ENCODE peak calls at places on chromosomes 11 and 22, in eight cellular contexts. P, S, D, U, C, B, Y and T are unnamed samples.

GRCh38 chr11:72700026-72700610 is 25.9 kb upstream of the PDE2A start:
- DNase-seq in P (no peak), S (no peak), D (no peak), U (no peak), C (no peak), B (no peak), Y (no peak), T (no peak)

GRCh38 chr11:88398372-88399140 is 61.0 kb upstream of the CTSC start:
- DNase-seq in P (no peak), S (no peak), D (no peak), U (no peak), C (no peak), B (no peak), Y (no peak), T (no peak)

GRCh38 chr11:29255401-29255800 is 761.4 kb downstream of the KCNA4 start:
- DNase-seq in P (no peak), S (no peak), D (no peak), U (no peak), C (no peak), B (no peak), Y (no peak), T (no peak)

GRCh38 chr11:69311767-69312385 is 17.9 kb downstream of the MYEOV start:
- DNase-seq in P (no peak), S (peak; percentile 61), D (no peak), U (no peak), C (no peak), B (no peak), Y (no peak), T (no peak)

GRCh38 chr11:122393209-122393850 is 262.2 kb upstream of the UBASH3B start:
- DNase-seq in P (no peak), S (peak; percentile 47), D (no peak), U (no peak), C (no peak), B (no peak), Y (no peak), T (no peak)

GRCh38 chr22:36998620-36999351 is 20.5 kb downstream of the TST start:
- DNase-seq in P (no peak), S (no peak), D (no peak), U (no peak), C (no peak), B (no peak), Y (no peak), T (no peak)

GRCh38 chr11:112795142-112795815 is 165.9 kb upstream of the NCAM1 start:
- DNase-seq in P (no peak), S (peak; percentile 80), D (no peak), U (no peak), C (peak; percentile 76), B (no peak), Y (no peak), T (no peak)

GRCh38 chr11:34977039-34977906 is 60.9 kb downstream of the PDHX start:
- DNase-seq in P (no peak), S (no peak), D (no peak), U (no peak), C (no peak), B (no peak), Y (no peak), T (no peak)

GRCh38 chr22:20239063-20239950 is 28.8 kb downstream of the RTN4R start:
- DNase-seq in P (no peak), S (peak; percentile 79), D (peak; percentile 70), U (no peak), C (no peak), B (no peak), Y (no peak), T (no peak)

GRCh38 chr11:61549662-61550568 is 31.0 kb downstream of the SYT7 start:
- DNase-seq in P (no peak), S (peak; percentile 72), D (no peak), U (no peak), C (no peak), B (no peak), Y (no peak), T (no peak)

GRCh38 chr11:70603756-70604211 is 205.5 kb downstream of the CTTN start:
- DNase-seq in P (peak; percentile 68), S (peak; percentile 16), D (peak; percentile 14), U (peak; percentile 53), C (peak; percentile 79), B (no peak), Y (no peak), T (no peak)

GRCh38 chr11:541433-541885 is 4.1 kb downstream of the LRRC56 start:
- DNase-seq in P (no peak), S (peak; percentile 33), D (no peak), U (no peak), C (no peak), B (no peak), Y (no peak), T (no peak)

GRCh38 chr22:37848587-37849088 is 581 bp upstream of the EIF3L start:
- DNase-seq in P (no peak), S (no peak), D (no peak), U (no peak), C (peak; percentile 45), B (no peak), Y (no peak), T (no peak)

GRCh38 chr22:37088108-37088605 is 21.4 kb downstream of the TMPRSS6 start:
- DNase-seq in P (no peak), S (peak; percentile 19), D (no peak), U (no peak), C (no peak), B (no peak), Y (no peak), T (no peak)

GRCh38 chr11:45285931-45286632 is at the start of gene SYT13:
- DNase-seq in P (peak; percentile 60), S (peak; percentile 72), D (no peak), U (no peak), C (no peak), B (peak; percentile 54), Y (peak; percentile 73), T (no peak)

GRCh38 chr22:48084749-48085090 is 1322.3 kb downstream of the TBC1D22A start:
- DNase-seq in P (no peak), S (no peak), D (no peak), U (no peak), C (peak; percentile 79), B (no peak), Y (no peak), T (no peak)

GRCh38 chr11:126442523-126442922 is 87.0 kb downstream of the ST3GAL4 start:
- DNase-seq in P (no peak), S (no peak), D (no peak), U (no peak), C (no peak), B (no peak), Y (no peak), T (no peak)

GRCh38 chr11:11311169-11311568 is 41.9 kb downstream of the CSNK2A3 start:
- DNase-seq in P (no peak), S (no peak), D (no peak), U (no peak), C (peak; percentile 67), B (no peak), Y (no peak), T (no peak)

DNA sequence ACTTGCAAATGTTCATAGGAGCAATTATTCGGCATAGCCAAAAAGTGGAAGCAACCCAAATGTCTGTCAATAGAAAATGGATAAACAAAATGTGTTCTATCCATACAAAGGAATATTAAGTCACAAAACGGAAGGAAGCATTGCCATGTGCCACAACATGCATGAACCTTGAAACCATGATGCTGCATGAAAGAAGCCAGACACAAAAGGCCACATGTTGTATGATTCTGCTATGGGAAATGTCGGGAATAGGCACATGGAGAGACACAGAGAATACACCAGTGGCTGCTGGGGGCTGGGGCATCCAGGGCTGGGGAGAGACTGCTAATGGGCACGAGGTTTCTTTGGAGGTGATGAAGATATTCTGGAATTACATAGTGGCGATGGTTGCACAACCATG is 6.1 kb upstream of the OSM start:
- DNase-seq in P (no peak), S (no peak), D (no peak), U (no peak), C (no peak), B (no peak), Y (no peak), T (no peak)
- H3K4me1 ChIP-seq in P (no peaks in the 10 kb centered on the region), S (peaks cover 1% of the 10 kb centered on the region), D (no peaks in the 10 kb centered on the region), U (no peaks in the 10 kb centered on the region), C (no peaks in the 10 kb centered on the region), B (peaks cover 2% of the 10 kb centered on the region), Y (no peaks in the 10 kb centered on the region), T (peaks cover 18% of the 10 kb centered on the region)

DNA sequence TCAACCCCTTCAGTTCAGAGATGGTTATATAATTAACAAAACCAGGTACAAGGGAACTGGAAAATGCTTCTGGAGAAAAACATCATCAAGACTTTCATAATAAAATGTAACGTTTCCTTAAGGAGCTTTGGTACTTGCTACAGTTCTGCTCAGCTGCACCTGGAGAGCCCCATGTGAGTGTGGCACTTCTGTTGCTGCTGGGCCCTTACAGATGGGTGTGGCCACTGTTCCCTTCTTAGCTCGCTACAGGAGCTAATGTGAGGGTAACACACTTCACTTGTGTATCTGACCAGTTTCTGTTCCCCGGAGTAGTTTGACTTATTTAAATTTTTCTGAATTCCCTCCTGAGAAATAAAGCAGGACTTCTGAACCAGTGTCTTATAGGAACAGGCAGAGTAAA is 4.0 kb downstream of the POU2AF3 start:
- DNase-seq in P (no peak), S (no peak), D (no peak), U (peak; percentile 72), C (peak; percentile 80), B (no peak), Y (peak; percentile 40), T (no peak)
- H3K27ac ChIP-seq in P (peak overlapping the region; percentile 55), S (no peak overlapping the region), D (no peak overlapping the region), U (no peak overlapping the region), C (no peak overlapping the region), B (no peak overlapping the region), Y (peak overlapping the region; percentile 79), T (no peak overlapping the region)

GRCh38 chr22:31345331-31346254 is 553 bp downstream of the PATZ1 start:
- DNase-seq in P (peak; percentile 76), S (peak; percentile 96), D (peak; percentile 84), U (peak; percentile 75), C (peak; percentile 96), B (peak; percentile 96), Y (peak; percentile 84), T (peak; percentile 91)

GRCh38 chr22:31344369-31345330 is 1.5 kb downstream of the PATZ1 start:
- DNase-seq in P (peak; percentile 65), S (peak; percentile 76), D (peak; percentile 47), U (peak; percentile 39), C (peak; percentile 76), B (peak; percentile 18), Y (peak; percentile 67), T (no peak)

GRCh38 chr22:31342389-31343125 is 3.6 kb downstream of the PATZ1 start:
- DNase-seq in P (no peak), S (no peak), D (no peak), U (no peak), C (no peak), B (peak; percentile 18), Y (peak; percentile 33), T (no peak)

GRCh38 chr22:31341386-31342088 is 4.6 kb downstream of the PATZ1 start:
- DNase-seq in P (no peak), S (no peak), D (no peak), U (no peak), C (no peak), B (no peak), Y (no peak), T (no peak)

GRCh38 chr22:31343235-31344191 is 2.6 kb downstream of the PATZ1 start:
- DNase-seq in P (peak; percentile 89), S (peak; percentile 73), D (peak; percentile 66), U (peak; percentile 87), C (peak; percentile 56), B (peak; percentile 74), Y (peak; percentile 95), T (no peak)
- H3K4me3 ChIP-seq in P (peak overlapping the region; percentile 18), S (no peak overlapping the region), D (peak overlapping the region; percentile 6), U (no peak overlapping the region), C (peak overlapping the region; percentile 87), B (peak overlapping the region; percentile 62), Y (no peak overlapping the region), T (no peak overlapping the region)

GRCh38 chr22:46078241-46079092 is 71.9 kb upstream of the PPARA start:
- DNase-seq in P (peak; percentile 91), S (peak; percentile 91), D (peak; percentile 74), U (peak; percentile 62), C (no peak), B (no peak), Y (peak; percentile 91), T (no peak)
- H3K4me1 ChIP-seq in P (peaks cover 22% of the 10 kb centered on the region), S (peaks cover 22% of the 10 kb centered on the region), D (peaks cover 12% of the 10 kb centered on the region), U (peaks cover 17% of the 10 kb centered on the region), C (peaks cover 15% of the 10 kb centered on the region), B (no peaks in the 10 kb centered on the region), Y (peaks cover 88% of the 10 kb centered on the region), T (peaks cover 7% of the 10 kb centered on the region)